ENCODE peak calls at places on chromosomes 12 and 14, in four cellular contexts. Y, A, B and J are unnamed samples.

GRCh38 chr14:23573384-23573783 is 5.2 kb downstream of the JPH4 start:
- DNase-seq in B (no peak), Y (no peak), A (no peak), J (no peak)

GRCh38 chr12:25827141-25827540 is 131.3 kb upstream of the RASSF8 start:
- DNase-seq in Y (no peak), B (no peak), A (no peak), J (peak; percentile 44)

GRCh38 chr14:54796961-54797360 is 105.7 kb downstream of the GCH1 start:
- DNase-seq in A (no peak), B (no peak), Y (no peak), J (no peak)

GRCh38 chr14:77880056-77880455 is 80.1 kb downstream of the ADCK1 start:
- DNase-seq in A (no peak), B (no peak), Y (no peak), J (no peak)

GRCh38 chr12:31702047-31702446 is 26.8 kb downstream of the AMN1 start:
- DNase-seq in Y (no peak), A (no peak), B (peak; percentile 45), J (peak; percentile 69)

GRCh38 chr12:105481906-105482305 is 151.4 kb downstream of the C12orf75 start:
- DNase-seq in Y (no peak), A (no peak), B (no peak), J (no peak)

GRCh38 chr14:58717821-58718220 is 80.1 kb downstream of the DACT1 start:
- DNase-seq in Y (no peak), A (no peak), B (no peak), J (no peak)

GRCh38 chr14:57634335-57634734 is 140.7 kb upstream of the CCDC198 start:
- DNase-seq in Y (no peak), A (no peak), B (no peak), J (peak; percentile 46)

GRCh38 chr12:26318661-26319068 is 123.3 kb downstream of the SSPN start:
- DNase-seq in Y (no peak), B (no peak), A (no peak), J (peak; percentile 33)

GRCh38 chr12:111068281-111068680 is 147.9 kb upstream of the MYL2 start:
- DNase-seq in A (no peak), Y (no peak), B (no peak), J (no peak)

GRCh38 chr14:99561827-99562226 is 42.2 kb downstream of the CCDC85C start:
- DNase-seq in B (no peak), A (no peak), Y (no peak), J (no peak)

GRCh38 chr14:61223552-61223951 is 57.6 kb downstream of the TMEM30B start:
- DNase-seq in Y (no peak), B (no peak), A (no peak), J (no peak)

GRCh38 chr14:32208490-32208889 is 5.4 kb upstream of the RNU6-8 start:
- DNase-seq in A (no peak), Y (no peak), B (no peak), J (no peak)

GRCh38 chr14:29310210-29310609 is 543.6 kb downstream of the FOXG1 start:
- DNase-seq in Y (no peak), A (no peak), B (no peak), J (no peak)

GRCh38 chr14:23121401-23121800 is 2.3 kb upstream of the CEBPE start:
- DNase-seq in A (no peak), B (no peak), Y (no peak), J (peak; percentile 84)

GRCh38 chr12:53456654-53457366 is 4.9 kb downstream of the PCBP2 start:
- DNase-seq in A (no peak), B (no peak), Y (no peak), J (no peak)

GRCh38 chr12:123526542-123527080 is 6.9 kb downstream of the RILPL1 start:
- DNase-seq in Y (no peak), A (no peak), B (no peak), J (no peak)